ENCODE peak calls at places on chromosomes 1 and 21, in six cellular contexts. P is sigmoid colon; A is activated naive CD4-positive, alpha-beta T cell treated with Interleukin-2 at 50 U/mL for 16 hours; K is NCI-H187 treated with DMSO at 0.1 percent for 48 hours; W is effector memory CD8-positive, alpha-beta T cell; M is A549. D is an unnamed sample.

GRCh38 chr21:35469446-35469845 is 420.3 kb upstream of the RUNX1 start:
- DNase-seq in P (no peak), A (no peak), K (no peak), W (no peak), M (no peak), D (no peak)

GRCh38 chr21:46008893-46009635 is 27.5 kb downstream of the COL6A1 start:
- DNase-seq in P (no peak), A (no peak), K (no peak), W (no peak), M (no peak), D (no peak)

GRCh38 chr21:22209304-22209700 is 1211.1 kb downstream of the NCAM2 start:
- DNase-seq in P (no peak), A (no peak), K (no peak), W (no peak), M (no peak), D (no peak)

GRCh38 chr1:78375996-78376395 is 114.8 kb upstream of the PTGFR start:
- DNase-seq in P (no peak), A (no peak), K (no peak), W (no peak), M (no peak), D (no peak)

GRCh38 chr21:44761011-44761729 is 40.5 kb downstream of the UBE2G2 start:
- DNase-seq in P (no peak), A (peak; percentile 15), K (peak; percentile 37), W (no peak), M (peak; percentile 25), D (peak; percentile 13)

GRCh38 chr1:103497404-103497803 is 28.1 kb upstream of the RNPC3 start:
- DNase-seq in P (no peak), A (no peak), K (no peak), W (no peak), M (no peak), D (no peak)

GRCh38 chr1:119742193-119742592 is 26.5 kb downstream of the HMGCS2 start:
- DNase-seq in P (no peak), A (no peak), K (no peak), W (no peak), M (no peak), D (no peak)

GRCh38 chr1:46643368-46643775 is 24.8 kb downstream of the ATPAF1 start:
- DNase-seq in P (peak; percentile 73), A (no peak), K (peak; percentile 10), W (no peak), M (no peak), D (peak; percentile 49)

GRCh38 chr21:14737278-14737677 is 191.2 kb upstream of the SAMSN1 start:
- DNase-seq in P (no peak), A (no peak), K (no peak), W (no peak), M (no peak), D (no peak)

D was measured in LoVo.